ENCODE peak calls at places on chromosomes 5 and 9, in four cellular contexts. X, B, E and H are unnamed samples. For H3K4me1, the result is how much of the 10 kb centered on the place peaks cover.

GRCh38 chr5:9339206-9339818 is 206.6 kb downstream of the SEMA5A start:
- DNase-seq in X (peak), B (no peak), E (peak), H (no peak)

GRCh38 chr9:93533863-93534262 is 42.5 kb upstream of the PHF2 start:
- DNase-seq in X (no peak), B (no peak), E (no peak), H (no peak)

GRCh38 chr5:180684623-180685161 is 35.3 kb upstream of the FLT4 start:
- DNase-seq in X (no peak), B (no peak), E (no peak), H (no peak)

GRCh38 chr9:14351206-14351605 is 37.3 kb upstream of the NFIB start:
- DNase-seq in X (no peak), B (no peak), E (no peak), H (no peak)

GRCh38 chr5:151022511-151023018 is 2.2 kb downstream of the GPX3 start:
- DNase-seq in X (no peak), B (no peak), E (peak), H (peak)

GRCh38 chr9:86766912-86767311 is 180.4 kb downstream of the GAS1 start:
- DNase-seq in X (no peak), B (peak), E (no peak), H (peak)

GRCh38 chr5:80867233-80867632 is 92.9 kb upstream of the RASGRF2 start:
- DNase-seq in X (no peak), B (no peak), E (no peak), H (no peak)

GRCh38 chr5:94240064-94240463 is 378.3 kb downstream of the KIAA0825 start:
- DNase-seq in X (no peak), B (no peak), E (no peak), H (peak)

GRCh38 chr5:35117960-35118359 is 70.2 kb upstream of the AGXT2 start:
- DNase-seq in X (no peak), B (no peak), E (no peak), H (peak)

GRCh38 chr5:88676637-88677481 is 206.1 kb downstream of the MEF2C start:
- DNase-seq in X (no peak), B (no peak), E (no peak), H (peak)

GRCh38 chr5:33330416-33330815 is 110.3 kb upstream of the TARS1 start:
- DNase-seq in X (no peak), B (no peak), E (no peak), H (peak)

DNA sequence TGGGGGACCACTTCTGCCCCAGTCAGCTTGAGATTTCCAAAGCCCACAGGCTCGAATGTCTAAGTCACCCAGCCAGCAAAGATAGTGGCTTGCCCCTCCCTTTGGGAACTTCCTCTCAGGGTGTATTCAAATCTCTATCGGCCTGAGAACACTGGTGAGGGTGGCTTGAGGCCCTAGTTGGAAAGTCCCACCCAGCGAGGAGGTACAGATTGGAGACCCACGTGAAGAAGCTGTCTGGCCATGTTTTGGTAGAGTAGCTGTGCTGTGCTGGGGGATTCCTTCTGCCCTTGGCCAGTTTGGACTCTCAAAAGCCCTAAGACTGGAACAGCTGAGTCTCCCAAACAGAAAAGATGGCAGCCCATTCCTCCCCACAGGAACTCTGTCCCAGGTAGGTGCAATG is 172.7 kb upstream of the RIOK2 start:
- DNase-seq in X (no peak), B (no peak), E (no peak), H (no peak)
- H3K4me2 ChIP-seq in X (no peak), B (no peak), E (no peak), H (no peak)

GRCh38 chr5:115843444-115844130 is 1.9 kb downstream of the AP3S1 start:
- DNase-seq in X (no peak), B (no peak), E (no peak), H (no peak)
- H3K4me1 ChIP-seq in X (half or more), B (half or more), E (under half), H (under half)

DNA sequence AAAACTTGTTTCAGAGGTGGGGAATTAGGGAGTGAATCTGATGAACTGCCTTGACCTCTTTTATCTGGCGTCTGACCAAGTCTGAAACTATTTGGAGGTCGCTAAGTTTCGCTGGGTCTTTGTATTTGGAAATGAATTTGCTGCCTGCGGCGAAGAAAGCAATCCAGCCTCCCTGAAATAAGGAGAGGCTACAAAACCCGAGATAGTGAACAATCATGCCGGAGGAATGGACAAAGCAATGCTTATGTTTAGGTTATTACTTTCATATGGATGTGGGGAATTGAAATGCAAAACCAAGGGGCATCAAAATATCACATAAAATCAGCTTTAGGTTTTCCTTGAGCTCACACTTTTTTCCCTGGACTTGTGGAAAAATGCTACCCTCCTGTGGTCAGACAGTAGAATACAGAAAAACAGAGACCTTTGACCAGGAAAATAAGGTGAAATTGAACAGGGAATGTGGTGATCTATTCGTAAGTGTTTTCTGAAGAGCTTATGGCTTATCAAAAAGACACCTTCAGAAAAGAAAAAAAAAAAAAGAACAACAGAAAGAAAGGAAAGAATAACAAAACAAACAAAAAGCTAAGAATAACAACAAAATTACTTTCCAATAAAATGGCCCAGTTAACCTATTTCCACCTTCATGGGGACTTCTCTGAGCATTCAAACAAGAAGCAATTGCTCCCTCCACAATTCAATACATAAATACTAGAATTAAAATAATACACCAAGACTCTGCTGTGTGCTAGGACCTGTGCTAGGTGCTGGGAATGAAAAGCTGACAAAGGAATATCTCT is 68.6 kb upstream of the DPYSL3 start:
- DNase-seq in X (peak), B (peak), E (no peak), H (peak)
- H2AFZ ChIP-seq in X (no peak), B (no peak), E (no peak), H (peak)

GRCh38 chr5:55231029-55231475 is 2.4 kb downstream of the CCNO start:
- DNase-seq in X (no peak), B (no peak), E (no peak), H (no peak)
- H3K4me2 ChIP-seq in X (peak), B (peak), E (no peak), H (peak)

GRCh38 chr9:120399940-120400339 is 180.0 kb downstream of the CDK5RAP2 start:
- DNase-seq in X (no peak), B (no peak), E (no peak), H (no peak)

GRCh38 chr9:120396418-120396817 is 183.5 kb downstream of the CDK5RAP2 start:
- DNase-seq in X (no peak), B (no peak), E (no peak), H (no peak)

GRCh38 chr9:120397453-120397852 is 182.5 kb downstream of the CDK5RAP2 start:
- DNase-seq in X (no peak), B (no peak), E (no peak), H (no peak)

GRCh38 chr9:120396926-120397325 is 183.0 kb downstream of the CDK5RAP2 start:
- DNase-seq in X (no peak), B (no peak), E (no peak), H (no peak)

DNA sequence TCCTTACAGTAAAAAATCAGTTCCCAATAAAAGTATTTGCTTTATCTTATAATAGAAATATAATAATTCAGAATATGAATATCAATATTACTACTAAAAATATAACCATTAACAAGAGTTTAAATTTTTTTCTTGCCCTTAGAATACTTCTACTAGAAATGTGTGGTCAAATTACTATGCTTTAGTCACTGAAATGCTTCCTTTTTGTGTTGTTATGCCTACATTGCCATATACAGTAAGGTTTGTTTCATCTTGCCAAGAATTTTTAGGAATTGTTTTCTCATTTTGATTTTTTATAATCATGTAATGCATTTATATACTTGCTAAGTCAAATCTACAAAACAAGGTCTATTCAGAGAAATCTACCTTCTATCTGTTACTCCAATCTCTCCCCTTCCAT is 181.7 kb downstream of the CDK5RAP2 start:
- DNase-seq in X (no peak), B (no peak), E (no peak), H (no peak)
- H3K4me1 ChIP-seq in X (under half), B (under half), E (under half), H (under half)

GRCh38 chr5:320524-321232 is 836 bp upstream of the AHRR start:
- DNase-seq in X (no peak), B (no peak), E (no peak), H (no peak)
- H2AFZ ChIP-seq in X (no peak), B (no peak), E (no peak), H (peak)

DNA sequence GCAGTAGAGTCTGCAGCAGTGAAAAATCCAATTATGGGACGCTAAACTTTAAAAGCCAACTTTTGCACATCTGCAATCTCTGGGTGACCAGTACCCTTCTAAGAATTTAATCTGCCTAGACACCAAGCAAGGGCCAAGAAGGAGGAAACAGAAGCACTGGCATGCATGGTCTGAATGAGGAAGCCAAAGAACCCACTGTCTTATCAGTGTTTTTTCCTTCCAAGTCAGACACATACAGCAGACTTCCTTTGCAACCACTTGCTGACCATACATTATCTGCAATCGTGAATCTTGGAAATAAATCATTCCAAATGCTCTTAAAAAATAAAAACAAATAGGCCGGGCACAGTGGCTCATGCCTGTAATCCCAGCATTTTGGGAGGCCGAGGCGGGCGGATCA is 65.9 kb downstream of the DEPDC1B start:
- DNase-seq in X (no peak), B (no peak), E (no peak), H (no peak)
- H3K4me2 ChIP-seq in X (no peak), B (no peak), E (no peak), H (no peak)

GRCh38 chr5:179616002-179616594 is 7.4 kb downstream of the HNRNPH1 start:
- DNase-seq in X (no peak), B (no peak), E (peak), H (no peak)
- H3K4me1 ChIP-seq in X (under half), B (under half), E (under half), H (under half)